ENCODE peak calls at places on chromosomes 7 and 10, in six cellular contexts. One of them, this sample, is unnamed.

GRCh38 chr10:69384320-69384719 is 32.4 kb downstream of the TACR2 start:
- DNase-seq in lung: no peak
- DNase-seq in heart left ventricle: peak; percentile 6
- DNase-seq in brain microvascular endothelial cell: no peak
- DNase-seq in ovary: no peak
- DNase-seq in CD8-positive, alpha-beta T cell: no peak
- DNase-seq in this sample: no peak

GRCh38 chr7:155336812-155337602 is 39.3 kb downstream of the INSIG1 start:
- DNase-seq in lung: no peak
- DNase-seq in heart left ventricle: no peak
- DNase-seq in brain microvascular endothelial cell: no peak
- DNase-seq in ovary: no peak
- DNase-seq in CD8-positive, alpha-beta T cell: no peak
- DNase-seq in this sample: peak; percentile 29

GRCh38 chr7:90624128-90624980 is 28.2 kb downstream of the CDK14 start:
- DNase-seq in lung: no peak
- DNase-seq in heart left ventricle: no peak
- DNase-seq in brain microvascular endothelial cell: no peak
- DNase-seq in ovary: no peak
- DNase-seq in CD8-positive, alpha-beta T cell: no peak
- DNase-seq in this sample: no peak

GRCh38 chr7:29955799-29956476 is 33.7 kb downstream of the SCRN1 start:
- DNase-seq in lung: peak; percentile 29
- DNase-seq in heart left ventricle: no peak
- DNase-seq in brain microvascular endothelial cell: no peak
- DNase-seq in ovary: no peak
- DNase-seq in CD8-positive, alpha-beta T cell: peak; percentile 3
- DNase-seq in this sample: no peak

GRCh38 chr7:87574630-87575029 is 26.1 kb downstream of the ABCB1 start:
- DNase-seq in lung: no peak
- DNase-seq in heart left ventricle: no peak
- DNase-seq in brain microvascular endothelial cell: no peak
- DNase-seq in ovary: no peak
- DNase-seq in CD8-positive, alpha-beta T cell: no peak
- DNase-seq in this sample: no peak

GRCh38 chr7:39650676-39651075 is 27.3 kb downstream of the RALA start:
- DNase-seq in lung: no peak
- DNase-seq in heart left ventricle: peak; percentile 29
- DNase-seq in brain microvascular endothelial cell: peak; percentile 64
- DNase-seq in ovary: no peak
- DNase-seq in CD8-positive, alpha-beta T cell: no peak
- DNase-seq in this sample: no peak

GRCh38 chr7:90587766-90588165 is 8.4 kb upstream of the CDK14 start:
- DNase-seq in lung: no peak
- DNase-seq in heart left ventricle: no peak
- DNase-seq in brain microvascular endothelial cell: no peak
- DNase-seq in ovary: no peak
- DNase-seq in CD8-positive, alpha-beta T cell: no peak
- DNase-seq in this sample: no peak

GRCh38 chr10:12337407-12337806 is 11.9 kb upstream of the CAMK1D start:
- DNase-seq in lung: no peak
- DNase-seq in heart left ventricle: no peak
- DNase-seq in brain microvascular endothelial cell: peak; percentile 43
- DNase-seq in ovary: no peak
- DNase-seq in CD8-positive, alpha-beta T cell: no peak
- DNase-seq in this sample: no peak

GRCh38 chr7:116166167-116166566 is 44.2 kb upstream of the TES start:
- DNase-seq in lung: no peak
- DNase-seq in heart left ventricle: no peak
- DNase-seq in brain microvascular endothelial cell: no peak
- DNase-seq in ovary: no peak
- DNase-seq in CD8-positive, alpha-beta T cell: no peak
- DNase-seq in this sample: no peak

GRCh38 chr7:93902777-93903423 is 3.5 kb upstream of the GNGT1 start:
- DNase-seq in lung: no peak
- DNase-seq in heart left ventricle: peak; percentile 28
- DNase-seq in brain microvascular endothelial cell: no peak
- DNase-seq in ovary: no peak
- DNase-seq in CD8-positive, alpha-beta T cell: no peak
- DNase-seq in this sample: no peak

GRCh38 chr10:20768849-20769248 is 128.3 kb downstream of the NEBL start:
- DNase-seq in lung: no peak
- DNase-seq in heart left ventricle: no peak
- DNase-seq in brain microvascular endothelial cell: no peak
- DNase-seq in ovary: no peak
- DNase-seq in CD8-positive, alpha-beta T cell: no peak
- DNase-seq in this sample: no peak

GRCh38 chr10:133318494-133319127 is 9.9 kb downstream of the ZNF511 start:
- DNase-seq in lung: peak; percentile 68
- DNase-seq in heart left ventricle: peak; percentile 59
- DNase-seq in brain microvascular endothelial cell: peak; percentile 43
- DNase-seq in ovary: peak; percentile 41
- DNase-seq in CD8-positive, alpha-beta T cell: peak; percentile 57
- DNase-seq in this sample: no peak

GRCh38 chr10:63105811-63106755 is 27.0 kb upstream of the NRBF2 start:
- DNase-seq in lung: peak; percentile 30
- DNase-seq in heart left ventricle: peak; percentile 54
- DNase-seq in brain microvascular endothelial cell: peak; percentile 79
- DNase-seq in ovary: no peak
- DNase-seq in CD8-positive, alpha-beta T cell: no peak
- DNase-seq in this sample: no peak

GRCh38 chr10:78408671-78409472 is 375.2 kb downstream of the RPS24 start:
- DNase-seq in lung: peak; percentile 87
- DNase-seq in heart left ventricle: peak; percentile 93
- DNase-seq in brain microvascular endothelial cell: no peak
- DNase-seq in ovary: peak; percentile 81
- DNase-seq in CD8-positive, alpha-beta T cell: no peak
- DNase-seq in this sample: peak; percentile 83

GRCh38 chr7:64433590-64433989 is 119.8 kb downstream of the ZNF736 start:
- DNase-seq in lung: no peak
- DNase-seq in heart left ventricle: no peak
- DNase-seq in brain microvascular endothelial cell: no peak
- DNase-seq in ovary: no peak
- DNase-seq in CD8-positive, alpha-beta T cell: no peak
- DNase-seq in this sample: no peak

GRCh38 chr10:12600652-12601051 is 251.3 kb downstream of the CAMK1D start:
- DNase-seq in lung: no peak
- DNase-seq in heart left ventricle: no peak
- DNase-seq in brain microvascular endothelial cell: no peak
- DNase-seq in ovary: no peak
- DNase-seq in CD8-positive, alpha-beta T cell: no peak
- DNase-seq in this sample: no peak

DNA sequence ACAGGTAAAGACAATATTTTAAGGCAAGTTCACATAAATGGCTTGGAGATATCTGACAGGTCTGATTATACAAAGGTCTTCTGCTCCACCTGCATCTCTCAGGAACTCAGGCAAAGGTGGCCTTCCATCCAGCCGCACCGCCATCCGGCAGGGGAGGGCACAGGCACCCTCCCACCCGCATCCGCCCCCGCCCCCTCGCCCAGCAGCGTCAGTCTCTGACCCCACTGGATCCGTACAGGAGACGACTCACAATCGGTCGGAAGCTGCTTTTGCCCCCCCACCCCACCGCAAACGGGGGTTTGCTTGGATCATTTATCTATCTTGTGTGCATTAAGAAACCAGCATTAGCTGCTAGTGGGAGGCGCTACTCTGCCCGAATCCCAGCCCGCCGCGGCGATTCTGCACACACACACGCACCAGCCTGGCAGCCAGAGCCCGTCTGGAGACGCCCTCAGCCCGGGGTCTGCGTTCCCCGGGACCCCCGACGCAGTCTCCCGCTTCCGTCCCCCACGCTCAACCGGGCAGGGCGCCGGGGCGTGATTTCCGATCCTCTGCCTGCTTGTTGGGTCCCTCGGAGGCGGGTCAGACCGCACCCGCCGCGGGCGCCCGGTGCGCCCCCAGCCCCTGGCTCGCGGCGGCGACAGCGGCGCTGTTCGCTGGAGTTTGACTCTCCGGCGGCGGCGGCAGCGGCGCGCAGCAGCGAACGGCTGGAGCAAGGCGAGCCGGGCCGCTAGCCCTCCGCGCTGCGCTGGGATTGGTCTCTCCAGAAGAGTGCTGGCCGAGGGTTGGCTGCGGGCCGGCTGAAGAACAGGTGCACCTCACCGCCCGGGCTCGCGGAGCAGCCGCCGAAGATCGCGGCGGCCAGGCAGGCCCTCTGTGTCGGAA is 820 bp upstream of the NRG3 start:
- DNase-seq in lung: peak; percentile 68
- DNase-seq in heart left ventricle: peak; percentile 56
- DNase-seq in brain microvascular endothelial cell: peak; percentile 37
- DNase-seq in ovary: no peak
- DNase-seq in CD8-positive, alpha-beta T cell: no peak
- DNase-seq in this sample: no peak
- TF ChIP-seq CTCF in lung: no peak
- TF ChIP-seq CTCF in heart left ventricle: no peak
- TF ChIP-seq CTCF in brain microvascular endothelial cell: no peak
- TF ChIP-seq CTCF in ovary: no peak
- TF ChIP-seq CTCF in CD8-positive, alpha-beta T cell: no peak
- TF ChIP-seq CTCF in this sample: no peak

GRCh38 chr7:101488826-101489572 is 126.3 kb downstream of the COL26A1 start:
- DNase-seq in lung: no peak
- DNase-seq in heart left ventricle: no peak
- DNase-seq in brain microvascular endothelial cell: no peak
- DNase-seq in ovary: no peak
- DNase-seq in CD8-positive, alpha-beta T cell: no peak
- DNase-seq in this sample: no peak

GRCh38 chr7:101486764-101487458 is 124.2 kb downstream of the COL26A1 start:
- DNase-seq in lung: no peak
- DNase-seq in heart left ventricle: no peak
- DNase-seq in brain microvascular endothelial cell: no peak
- DNase-seq in ovary: peak; percentile 13
- DNase-seq in CD8-positive, alpha-beta T cell: no peak
- DNase-seq in this sample: no peak

GRCh38 chr7:101486056-101486763 is 123.5 kb downstream of the COL26A1 start:
- DNase-seq in lung: no peak
- DNase-seq in heart left ventricle: no peak
- DNase-seq in brain microvascular endothelial cell: no peak
- DNase-seq in ovary: no peak
- DNase-seq in CD8-positive, alpha-beta T cell: no peak
- DNase-seq in this sample: no peak

DNA sequence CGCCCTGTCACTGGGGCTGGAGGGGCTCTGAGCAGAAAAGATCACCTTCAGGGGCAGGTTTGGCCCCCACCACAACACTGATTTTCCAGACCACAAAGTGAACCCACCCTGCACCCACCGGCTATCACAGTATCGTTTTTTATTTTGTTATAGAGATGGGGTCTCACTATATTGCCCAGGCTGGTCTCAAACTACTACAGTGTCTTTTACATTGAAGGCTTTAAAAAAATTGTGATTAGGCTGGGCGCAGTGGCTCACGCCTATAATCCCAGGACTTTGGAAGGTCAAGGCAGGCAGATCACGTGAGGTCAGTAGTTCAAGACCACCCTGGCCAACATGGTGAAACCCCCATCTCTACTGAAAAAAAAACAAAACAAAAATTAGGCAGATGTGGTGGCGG is 125.1 kb downstream of the COL26A1 start:
- DNase-seq in lung: no peak
- DNase-seq in heart left ventricle: no peak
- DNase-seq in brain microvascular endothelial cell: no peak
- DNase-seq in ovary: no peak
- DNase-seq in CD8-positive, alpha-beta T cell: no peak
- DNase-seq in this sample: no peak
- H3K27ac ChIP-seq in lung: no peak overlapping the region
- H3K27ac ChIP-seq in heart left ventricle: no peak overlapping the region
- H3K27ac ChIP-seq in brain microvascular endothelial cell: no peak overlapping the region
- H3K27ac ChIP-seq in ovary: no peak overlapping the region
- H3K27ac ChIP-seq in CD8-positive, alpha-beta T cell: no peak overlapping the region
- H3K27ac ChIP-seq in this sample: no peak overlapping the region

GRCh38 chr10:131088619-131089018 is 222.9 kb downstream of the TCERG1L start:
- DNase-seq in lung: no peak
- DNase-seq in heart left ventricle: no peak
- DNase-seq in brain microvascular endothelial cell: no peak
- DNase-seq in ovary: no peak
- DNase-seq in CD8-positive, alpha-beta T cell: no peak
- DNase-seq in this sample: no peak
- TF ChIP-seq CTCF in lung: no peak
- TF ChIP-seq CTCF in heart left ventricle: no peak
- TF ChIP-seq CTCF in brain microvascular endothelial cell: no peak
- TF ChIP-seq CTCF in ovary: no peak
- TF ChIP-seq CTCF in CD8-positive, alpha-beta T cell: no peak
- TF ChIP-seq CTCF in this sample: no peak

GRCh38 chr10:90222939-90223338 is 521.5 kb downstream of the KIF20B start:
- DNase-seq in lung: no peak
- DNase-seq in heart left ventricle: no peak
- DNase-seq in brain microvascular endothelial cell: no peak
- DNase-seq in ovary: no peak
- DNase-seq in CD8-positive, alpha-beta T cell: no peak
- DNase-seq in this sample: no peak
- H3K27ac ChIP-seq in lung: no peak overlapping the region
- H3K27ac ChIP-seq in heart left ventricle: no peak overlapping the region
- H3K27ac ChIP-seq in brain microvascular endothelial cell: peak overlapping the region; percentile 51
- H3K27ac ChIP-seq in ovary: no peak overlapping the region
- H3K27ac ChIP-seq in CD8-positive, alpha-beta T cell: no peak overlapping the region
- H3K27ac ChIP-seq in this sample: no peak overlapping the region

GRCh38 chr10:96470108-96470743 is 43.5 kb downstream of the TLL2 start:
- DNase-seq in lung: no peak
- DNase-seq in heart left ventricle: peak; percentile 62
- DNase-seq in brain microvascular endothelial cell: peak; percentile 48
- DNase-seq in ovary: no peak
- DNase-seq in CD8-positive, alpha-beta T cell: no peak
- DNase-seq in this sample: no peak
- TF ChIP-seq CTCF in lung: no peak
- TF ChIP-seq CTCF in heart left ventricle: peak; percentile 61
- TF ChIP-seq CTCF in brain microvascular endothelial cell: peak; percentile 81
- TF ChIP-seq CTCF in ovary: no peak
- TF ChIP-seq CTCF in CD8-positive, alpha-beta T cell: no peak
- TF ChIP-seq CTCF in this sample: no peak

DNA sequence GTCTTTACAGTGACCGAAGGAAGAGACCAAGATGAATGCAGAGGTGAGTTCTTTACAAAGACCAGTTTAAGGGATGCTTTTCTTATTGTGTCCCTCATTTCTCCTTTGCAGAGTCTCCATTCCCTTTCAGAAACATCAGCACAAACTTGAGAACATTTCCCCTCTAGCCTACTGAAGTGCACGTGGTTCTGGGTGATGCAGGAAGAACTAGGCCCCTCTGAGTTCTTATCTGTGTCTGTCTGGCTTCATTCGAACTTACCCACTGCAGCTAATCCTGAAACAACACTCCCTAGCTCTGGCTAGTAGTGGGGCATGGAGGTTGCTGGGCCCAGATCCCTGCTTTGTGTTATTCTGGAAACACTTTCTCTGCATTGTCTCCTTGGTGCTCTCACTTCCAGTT is 12.6 kb downstream of the BLVRA start:
- DNase-seq in lung: no peak
- DNase-seq in heart left ventricle: no peak
- DNase-seq in brain microvascular endothelial cell: no peak
- DNase-seq in ovary: no peak
- DNase-seq in CD8-positive, alpha-beta T cell: no peak
- DNase-seq in this sample: no peak
- H3K27ac ChIP-seq in lung: no peak overlapping the region
- H3K27ac ChIP-seq in heart left ventricle: no peak overlapping the region
- H3K27ac ChIP-seq in brain microvascular endothelial cell: no peak overlapping the region
- H3K27ac ChIP-seq in ovary: no peak overlapping the region
- H3K27ac ChIP-seq in CD8-positive, alpha-beta T cell: no peak overlapping the region
- H3K27ac ChIP-seq in this sample: no peak overlapping the region